ENCODE peak calls at places on chromosomes 13 and 19, in four cellular contexts. T is activated naive CD8-positive, alpha-beta T cell treated with anti-CD3 and anti-CD28 coated beads for 36 hours; I is choroid plexus epithelial cell; H is T follicular helper cell. Y is an unnamed sample.

GRCh38 chr19:32404939-32405430 is 585 bp upstream of the DPY19L3 start:
- DNase-seq in I (peak; percentile 33), H (no peak), T (peak; percentile 26), Y (no peak)

GRCh38 chr13:80337706-80338105 is 3.2 kb downstream of the SPRY2 start:
- DNase-seq in H (no peak), T (no peak), I (no peak), Y (no peak)

GRCh38 chr13:22080832-22081231 is 410.0 kb downstream of the FGF9 start:
- DNase-seq in H (no peak), I (no peak), T (no peak), Y (no peak)

GRCh38 chr13:64529874-64530485 is 2700.2 kb downstream of the PCDH9 start:
- DNase-seq in I (peak; percentile 17), H (no peak), T (no peak), Y (no peak)

GRCh38 chr19:535017-535835 is 3.7 kb downstream of the CDC34 start:
- DNase-seq in H (no peak), T (no peak), I (no peak), Y (no peak)

GRCh38 chr13:98778749-98779148 is 26.3 kb upstream of the SLC15A1 start:
- DNase-seq in H (no peak), I (peak; percentile 70), T (no peak), Y (no peak)

GRCh38 chr19:36030264-36031148 is 2.2 kb downstream of the CLIP3 start:
- DNase-seq in I (peak; percentile 47), H (no peak), T (no peak), Y (no peak)

GRCh38 chr13:31846984-31847752 is 107.8 kb downstream of the RXFP2 start:
- DNase-seq in T (no peak), I (no peak), H (no peak), Y (no peak)

GRCh38 chr13:108961542-108962125 is 332.2 kb downstream of the MYO16 start:
- DNase-seq in T (no peak), H (no peak), I (peak; percentile 79), Y (no peak)

GRCh38 chr19:35228177-35228930 is at the start of gene FAM187B:
- DNase-seq in I (no peak), H (no peak), T (no peak), Y (no peak)

GRCh38 chr13:79423801-79424642 is 18.0 kb upstream of the RBM26 start:
- DNase-seq in T (no peak), I (peak; percentile 77), H (no peak), Y (no peak)

GRCh38 chr19:43662487-43662886 is 7.5 kb downstream of the PLAUR start:
- DNase-seq in T (no peak), H (no peak), I (peak; percentile 47), Y (no peak)

GRCh38 chr19:23314505-23315241 is 64.5 kb upstream of the ZNF724 start:
- DNase-seq in I (no peak), H (no peak), T (no peak), Y (no peak)

GRCh38 chr19:36103040-36103626 is 7.8 kb upstream of the OVOL3 start:
- DNase-seq in H (no peak), I (no peak), T (no peak), Y (no peak)

GRCh38 chr13:109968876-109969577 is 182.6 kb upstream of the IRS2 start:
- DNase-seq in I (peak; percentile 37), H (no peak), T (no peak), Y (no peak)

GRCh38 chr19:1796395-1797142 is 15.5 kb downstream of the ATP8B3 start:
- DNase-seq in T (no peak), I (no peak), H (no peak), Y (no peak)

GRCh38 chr19:4375620-4376228 is 24.6 kb downstream of the SH3GL1 start:
- DNase-seq in I (peak; percentile 67), T (no peak), H (no peak), Y (no peak)

GRCh38 chr13:42893346-42893745 is 98.7 kb downstream of the EPSTI1 start:
- DNase-seq in T (no peak), H (no peak), I (peak; percentile 81), Y (no peak)

GRCh38 chr19:313988-314815 is 23.0 kb upstream of the PLPP2 start:
- DNase-seq in T (no peak), I (no peak), H (no peak), Y (no peak)

GRCh38 chr13:102011539-102011938 is 390.3 kb downstream of the FGF14 start:
- DNase-seq in T (no peak), I (no peak), H (no peak), Y (no peak)

GRCh38 chr13:46179576-46180368 is 2.2 kb downstream of the LCP1 start:
- DNase-seq in T (peak; percentile 69), I (no peak), H (peak; percentile 73), Y (peak; percentile 56)

GRCh38 chr13:111482126-111482525 is 161.7 kb downstream of the TEX29 start:
- DNase-seq in I (no peak), T (no peak), H (no peak), Y (no peak)

GRCh38 chr13:39481493-39481892 is 121.5 kb downstream of the LHFPL6 start:
- DNase-seq in T (no peak), I (no peak), H (no peak), Y (no peak)

GRCh38 chr19:4229179-4229931 is at the start of gene EBI3:
- DNase-seq in H (no peak), I (peak; percentile 97), T (peak; percentile 72), Y (no peak)

GRCh38 chr13:28493740-28494536 is 990 bp downstream of the FLT1 start:
- DNase-seq in I (no peak), T (peak; percentile 6), H (no peak), Y (no peak)

GRCh38 chr13:66859934-66860867 is 369.9 kb downstream of the PCDH9 start:
- DNase-seq in I (peak; percentile 2), T (no peak), H (no peak), Y (no peak)

GRCh38 chr13:58087566-58087965 is 456.0 kb downstream of the PCDH17 start:
- DNase-seq in H (no peak), T (no peak), I (no peak), Y (no peak)

GRCh38 chr19:35167251-35168119 is 12.9 kb downstream of the FXYD5 start:
- DNase-seq in H (no peak), T (no peak), I (no peak), Y (no peak)

GRCh38 chr19:50377051-50377441 is 789 bp downstream of the NR1H2 start:
- DNase-seq in I (peak; percentile 23), H (peak; percentile 57), T (peak; percentile 49), Y (peak; percentile 59)

GRCh38 chr19:37979547-37980082 is 72.6 kb downstream of the SIPA1L3 start:
- DNase-seq in T (no peak), H (no peak), I (no peak), Y (no peak)